ENCODE peak calls at places on chromosomes 13 and 19, in nine cellular contexts. H is tibial nerve; F is MCF 10A; E is A549; L is astrocyte of the spinal cord; B is heart left ventricle; Y is CD8-positive, alpha-beta T cell; Q is right atrium auricular region; W is thoracic aorta. K is an unnamed sample.
A peak's percentile ranks its signal among the peaks of the same experiment; 100 is the strongest.

GRCh38 chr13:114124486-114124885 is 7.9 kb downstream of the RASA3 start:
- DNase-seq in H (no peak), F (no peak), E (no peak), L (no peak), B (no peak), Y (no peak), Q (no peak), W (no peak), K (no peak)

GRCh38 chr19:511101-511841 is 4.0 kb downstream of the TPGS1 start:
- DNase-seq in H (no peak), F (no peak), E (no peak), L (peak; percentile 62), B (peak; percentile 62), Y (peak; percentile 85), Q (no peak), W (no peak), K (no peak)

GRCh38 chr19:17450264-17451075 is 2.0 kb upstream of the TMEM221 start:
- DNase-seq in H (no peak), F (peak; percentile 94), E (peak; percentile 73), L (no peak), B (no peak), Y (no peak), Q (no peak), W (no peak), K (peak; percentile 51)

GRCh38 chr13:91722267-91722884 is 324.0 kb downstream of the GPC5 start:
- DNase-seq in H (no peak), F (peak; percentile 56), E (peak; percentile 1), L (peak; percentile 49), B (no peak), Y (no peak), Q (no peak), W (no peak), K (no peak)

GRCh38 chr13:78772933-78773332 is 114.0 kb upstream of the OBI1 start:
- DNase-seq in H (no peak), F (no peak), E (no peak), L (no peak), B (no peak), Y (no peak), Q (no peak), W (no peak), K (no peak)

GRCh38 chr13:74005320-74006154 is 128.7 kb downstream of the KLF12 start:
- DNase-seq in H (no peak), F (no peak), E (no peak), L (no peak), B (no peak), Y (no peak), Q (no peak), W (no peak), K (no peak)

GRCh38 chr13:83883061-83883523 is 818 bp upstream of the SLITRK1 start:
- DNase-seq in H (no peak), F (no peak), E (no peak), L (no peak), B (no peak), Y (no peak), Q (no peak), W (no peak), K (no peak)

GRCh38 chr13:40190656-40191100 is 475.8 kb downstream of the FOXO1 start:
- DNase-seq in H (no peak), F (peak; percentile 78), E (no peak), L (peak; percentile 80), B (peak; percentile 30), Y (peak; percentile 36), Q (peak; percentile 71), W (no peak), K (no peak)

GRCh38 chr13:93259527-93260080 is 33.0 kb downstream of the GPC6 start:
- DNase-seq in H (no peak), F (no peak), E (no peak), L (peak; percentile 12), B (no peak), Y (no peak), Q (no peak), W (no peak), K (no peak)

GRCh38 chr13:97948041-97948440 is 5.4 kb upstream of the IPO5 start:
- DNase-seq in H (no peak), F (peak; percentile 73), E (no peak), L (no peak), B (no peak), Y (no peak), Q (no peak), W (no peak), K (no peak)

GRCh38 chr13:105070452-105070851 is 1465.0 kb downstream of the EFNB2 start:
- DNase-seq in H (no peak), F (no peak), E (peak; percentile 0), L (no peak), B (no peak), Y (no peak), Q (no peak), W (no peak), K (no peak)

GRCh38 chr19:11737964-11738745 is 591 bp downstream of the ZNF823 start:
- DNase-seq in H (peak; percentile 32), F (peak; percentile 55), E (peak; percentile 43), L (peak; percentile 2), B (peak; percentile 18), Y (no peak), Q (peak; percentile 66), W (peak; percentile 2), K (peak; percentile 70)

GRCh38 chr19:35449347-35450043 is 1.4 kb downstream of the FFAR2 start:
- DNase-seq in H (no peak), F (peak; percentile 18), E (no peak), L (no peak), B (no peak), Y (no peak), Q (no peak), W (no peak), K (no peak)

GRCh38 chr19:5823579-5824281 is 15.8 kb downstream of the FUT6 start:
- DNase-seq in H (no peak), F (peak; percentile 72), E (peak; percentile 66), L (no peak), B (no peak), Y (no peak), Q (no peak), W (no peak), K (no peak)

GRCh38 chr13:20000062-20000552 is 41.6 kb downstream of the ZMYM2 start:
- DNase-seq in H (no peak), F (no peak), E (no peak), L (no peak), B (no peak), Y (no peak), Q (no peak), W (no peak), K (no peak)

GRCh38 chr13:92074658-92075057 is 676.2 kb downstream of the GPC5 start:
- DNase-seq in H (no peak), F (peak; percentile 29), E (peak; percentile 16), L (peak; percentile 14), B (no peak), Y (no peak), Q (no peak), W (no peak), K (no peak)

GRCh38 chr13:23748591-23748990 is 140.6 kb downstream of the MIPEP start:
- DNase-seq in H (no peak), F (no peak), E (no peak), L (no peak), B (no peak), Y (no peak), Q (no peak), W (no peak), K (no peak)

GRCh38 chr13:38850868-38851626 is 139.6 kb downstream of the STOML3 start:
- DNase-seq in H (no peak), F (no peak), E (no peak), L (no peak), B (no peak), Y (no peak), Q (no peak), W (no peak), K (no peak)

GRCh38 chr13:110714798-110715394 is 1.4 kb downstream of the ING1 start:
- DNase-seq in H (peak; percentile 41), F (peak; percentile 49), E (no peak), L (peak; percentile 47), B (peak; percentile 77), Y (peak; percentile 21), Q (peak; percentile 66), W (no peak), K (no peak)
- TF ChIP-seq CTCF in H (peak; percentile 21), F (no peak), E (no peak), L (peak; percentile 7), B (no peak), Y (no peak), Q (no peak), W (no peak), K (no peak)

DNA sequence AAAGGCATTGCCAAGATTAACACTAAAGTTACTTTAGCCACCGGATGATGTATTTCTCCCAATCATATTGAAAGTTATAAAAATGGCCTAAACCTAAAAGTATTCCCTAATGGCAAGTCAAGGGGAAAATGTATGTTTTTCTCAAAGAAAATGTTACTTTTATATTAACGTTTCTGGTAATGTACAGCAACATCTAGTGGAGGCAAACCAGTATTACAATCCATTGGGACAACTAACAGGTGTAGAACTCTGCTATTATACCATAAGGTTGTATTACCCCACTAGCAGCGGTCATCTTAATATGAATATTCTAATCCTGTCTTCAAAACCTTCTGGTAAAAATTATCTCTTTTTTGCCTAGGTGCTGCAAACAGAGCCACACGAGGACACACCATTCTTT is 69.2 kb downstream of the ZNF100 start:
- DNase-seq in H (no peak), F (peak; percentile 11), E (no peak), L (peak; percentile 1), B (no peak), Y (no peak), Q (no peak), W (no peak), K (no peak)
- TF ChIP-seq CTCF in H (peak; percentile 47), F (peak; percentile 35), E (no peak), L (peak; percentile 18), B (peak; percentile 74), Y (peak; percentile 78), Q (peak; percentile 75), W (peak; percentile 54), K (peak; percentile 12)

GRCh38 chr19:40210919-40211318 is 7.3 kb downstream of the TTC9B start:
- DNase-seq in H (no peak), F (no peak), E (no peak), L (no peak), B (no peak), Y (no peak), Q (no peak), W (no peak), K (no peak)
- TF ChIP-seq CTCF in H (no peak), F (no peak), E (no peak), L (no peak), B (no peak), Y (no peak), Q (no peak), W (no peak), K (no peak)

GRCh38 chr13:51668580-51669195 is 84.4 kb downstream of the WDFY2 start:
- DNase-seq in H (no peak), F (no peak), E (no peak), L (no peak), B (no peak), Y (no peak), Q (no peak), W (no peak), K (no peak)

GRCh38 chr13:51666839-51667238 is 82.6 kb downstream of the WDFY2 start:
- DNase-seq in H (no peak), F (no peak), E (no peak), L (no peak), B (no peak), Y (no peak), Q (no peak), W (no peak), K (no peak)

GRCh38 chr13:51663980-51664957 is 80.0 kb downstream of the WDFY2 start:
- DNase-seq in H (no peak), F (no peak), E (no peak), L (no peak), B (no peak), Y (no peak), Q (peak; percentile 66), W (no peak), K (no peak)

GRCh38 chr13:51666316-51666715 is 82.1 kb downstream of the WDFY2 start:
- DNase-seq in H (no peak), F (no peak), E (no peak), L (no peak), B (no peak), Y (no peak), Q (no peak), W (no peak), K (no peak)

GRCh38 chr13:51665456-51665855 is 81.2 kb downstream of the WDFY2 start:
- DNase-seq in H (no peak), F (no peak), E (no peak), L (no peak), B (no peak), Y (no peak), Q (no peak), W (no peak), K (no peak)
- TF ChIP-seq CTCF in H (no peak), F (no peak), E (no peak), L (no peak), B (no peak), Y (no peak), Q (no peak), W (no peak), K (no peak)

K was measured in GM20000.